ENCODE peak calls at places on chromosomes 6 and 20, in five cellular contexts. One of them, this sample, is unnamed.

GRCh38 chr6:124962617-124963415 is 579 bp downstream of the RNF217 start:
- DNase-seq in prostate gland: peak; percentile 41
- DNase-seq in Karpas-422: no peak
- DNase-seq in aorta: peak; percentile 84
- DNase-seq in right cardiac atrium: peak; percentile 77
- DNase-seq in this sample: peak; percentile 47

GRCh38 chr6:15921243-15921642 is 207.6 kb upstream of the MYLIP start:
- DNase-seq in prostate gland: no peak
- DNase-seq in Karpas-422: no peak
- DNase-seq in aorta: no peak
- DNase-seq in right cardiac atrium: no peak
- DNase-seq in this sample: no peak

GRCh38 chr6:37794825-37795224 is 24.7 kb upstream of the ZFAND3 start:
- DNase-seq in prostate gland: no peak
- DNase-seq in Karpas-422: no peak
- DNase-seq in aorta: no peak
- DNase-seq in right cardiac atrium: no peak
- DNase-seq in this sample: no peak

GRCh38 chr20:47280228-47280627 is 76.3 kb downstream of the ZMYND8 start:
- DNase-seq in prostate gland: no peak
- DNase-seq in Karpas-422: no peak
- DNase-seq in aorta: no peak
- DNase-seq in right cardiac atrium: no peak
- DNase-seq in this sample: no peak

GRCh38 chr6:19803331-19804330 is 33.5 kb upstream of the ID4 start:
- DNase-seq in prostate gland: no peak
- DNase-seq in Karpas-422: no peak
- DNase-seq in aorta: no peak
- DNase-seq in right cardiac atrium: no peak
- DNase-seq in this sample: no peak

GRCh38 chr6:75275067-75275466 is 9.5 kb downstream of the TMEM30A start:
- DNase-seq in prostate gland: no peak
- DNase-seq in Karpas-422: no peak
- DNase-seq in aorta: no peak
- DNase-seq in right cardiac atrium: no peak
- DNase-seq in this sample: no peak

GRCh38 chr6:20092071-20092566 is 120.2 kb downstream of the MBOAT1 start:
- DNase-seq in prostate gland: no peak
- DNase-seq in Karpas-422: peak; percentile 71
- DNase-seq in aorta: no peak
- DNase-seq in right cardiac atrium: no peak
- DNase-seq in this sample: no peak

GRCh38 chr6:141866731-141867502 is 265.8 kb upstream of the GJE1 start:
- DNase-seq in prostate gland: no peak
- DNase-seq in Karpas-422: no peak
- DNase-seq in aorta: no peak
- DNase-seq in right cardiac atrium: no peak
- DNase-seq in this sample: no peak

GRCh38 chr6:43824741-43825064 is 54.7 kb downstream of the VEGFA start:
- DNase-seq in prostate gland: no peak
- DNase-seq in Karpas-422: no peak
- DNase-seq in aorta: no peak
- DNase-seq in right cardiac atrium: no peak
- DNase-seq in this sample: no peak

GRCh38 chr6:70884074-70884983 is 72.5 kb downstream of the B3GAT2 start:
- DNase-seq in prostate gland: peak; percentile 54
- DNase-seq in Karpas-422: peak; percentile 83
- DNase-seq in aorta: no peak
- DNase-seq in right cardiac atrium: peak; percentile 64
- DNase-seq in this sample: peak; percentile 41

GRCh38 chr6:17469006-17469972 is 75.9 kb downstream of the CAP2 start:
- DNase-seq in prostate gland: no peak
- DNase-seq in Karpas-422: peak; percentile 44
- DNase-seq in aorta: no peak
- DNase-seq in right cardiac atrium: no peak
- DNase-seq in this sample: no peak

GRCh38 chr6:106448000-106448426 is 87.5 kb downstream of the CRYBG1 start:
- DNase-seq in prostate gland: no peak
- DNase-seq in Karpas-422: no peak
- DNase-seq in aorta: no peak
- DNase-seq in right cardiac atrium: peak; percentile 43
- DNase-seq in this sample: no peak

GRCh38 chr6:116945809-116946208 is 68.8 kb downstream of the RFX6 start:
- DNase-seq in prostate gland: no peak
- DNase-seq in Karpas-422: no peak
- DNase-seq in aorta: no peak
- DNase-seq in right cardiac atrium: no peak
- DNase-seq in this sample: no peak

GRCh38 chr6:117920493-117920845 is 13.4 kb downstream of the SLC35F1 start:
- DNase-seq in prostate gland: peak; percentile 24
- DNase-seq in Karpas-422: no peak
- DNase-seq in aorta: no peak
- DNase-seq in right cardiac atrium: no peak
- DNase-seq in this sample: no peak

GRCh38 chr6:43945778-43946100 is 175.7 kb downstream of the VEGFA start:
- DNase-seq in prostate gland: no peak
- DNase-seq in Karpas-422: no peak
- DNase-seq in aorta: no peak
- DNase-seq in right cardiac atrium: no peak
- DNase-seq in this sample: no peak

GRCh38 chr6:88519227-88520019 is 353.3 kb upstream of the CNR1 start:
- DNase-seq in prostate gland: no peak
- DNase-seq in Karpas-422: peak; percentile 27
- DNase-seq in aorta: no peak
- DNase-seq in right cardiac atrium: no peak
- DNase-seq in this sample: no peak

GRCh38 chr6:41344865-41345264 is 9.5 kb downstream of the NCR2 start:
- DNase-seq in prostate gland: no peak
- DNase-seq in Karpas-422: no peak
- DNase-seq in aorta: no peak
- DNase-seq in right cardiac atrium: no peak
- DNase-seq in this sample: no peak

GRCh38 chr6:136228811-136229210 is 21.3 kb downstream of the MTFR2 start:
- DNase-seq in prostate gland: no peak
- DNase-seq in Karpas-422: no peak
- DNase-seq in aorta: no peak
- DNase-seq in right cardiac atrium: no peak
- DNase-seq in this sample: no peak

GRCh38 chr6:105890521-105891244 is 195.5 kb upstream of the PRDM1 start:
- DNase-seq in prostate gland: no peak
- DNase-seq in Karpas-422: no peak
- DNase-seq in aorta: no peak
- DNase-seq in right cardiac atrium: no peak
- DNase-seq in this sample: no peak

GRCh38 chr6:2746557-2747061 is 4.1 kb downstream of the MYLK4 start:
- DNase-seq in prostate gland: no peak
- DNase-seq in Karpas-422: no peak
- DNase-seq in aorta: no peak
- DNase-seq in right cardiac atrium: no peak
- DNase-seq in this sample: no peak

GRCh38 chr20:58450259-58450658 is 61.2 kb downstream of the VAPB start:
- DNase-seq in prostate gland: no peak
- DNase-seq in Karpas-422: no peak
- DNase-seq in aorta: no peak
- DNase-seq in right cardiac atrium: no peak
- DNase-seq in this sample: no peak

GRCh38 chr20:62066983-62067433 is 1.3 kb upstream of the TAF4 start:
- DNase-seq in prostate gland: no peak
- DNase-seq in Karpas-422: no peak
- DNase-seq in aorta: no peak
- DNase-seq in right cardiac atrium: no peak
- DNase-seq in this sample: peak; percentile 41

DNA sequence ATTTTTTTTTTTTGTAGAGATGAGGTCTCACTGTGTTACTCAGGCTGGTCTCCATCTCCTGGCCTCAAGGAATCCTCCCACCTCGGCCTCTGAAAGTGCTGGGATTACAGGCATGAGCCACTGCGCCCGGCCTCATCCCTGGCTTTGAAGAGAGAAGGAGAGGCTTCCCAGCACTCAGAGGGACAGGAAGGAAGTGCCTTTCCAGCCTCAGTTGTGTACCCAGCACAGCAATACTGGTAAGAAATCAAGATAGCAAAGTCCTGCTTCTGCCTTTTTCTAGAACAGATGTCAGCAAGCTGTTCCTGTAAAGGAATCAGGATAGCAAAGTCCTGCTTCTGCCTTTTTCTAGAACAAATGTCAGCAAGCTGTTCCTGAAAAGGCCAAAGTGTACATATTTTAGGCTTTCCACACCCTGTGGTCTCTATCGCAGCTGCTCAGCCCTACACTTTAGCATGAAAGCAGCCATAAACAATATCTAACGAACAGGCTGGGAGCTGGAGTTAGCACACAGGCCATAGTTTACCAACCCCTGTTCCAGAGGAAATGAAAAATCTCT is 6.3 kb upstream of the PLTP start:
- DNase-seq in prostate gland: no peak
- DNase-seq in Karpas-422: no peak
- DNase-seq in aorta: no peak
- DNase-seq in right cardiac atrium: no peak
- DNase-seq in this sample: no peak
- H3K27ac ChIP-seq in prostate gland: peak overlapping the region; percentile 45
- H3K27ac ChIP-seq in Karpas-422: no peak overlapping the region
- H3K27ac ChIP-seq in aorta: no peak overlapping the region
- H3K27ac ChIP-seq in right cardiac atrium: peak overlapping the region; percentile 61
- H3K27ac ChIP-seq in this sample: peak overlapping the region; percentile 89

GRCh38 chr6:85429346-85429745 is 20.5 kb upstream of the NT5E start:
- DNase-seq in prostate gland: no peak
- DNase-seq in Karpas-422: no peak
- DNase-seq in aorta: no peak
- DNase-seq in right cardiac atrium: no peak
- DNase-seq in this sample: no peak

GRCh38 chr6:85432554-85432953 is 17.3 kb upstream of the NT5E start:
- DNase-seq in prostate gland: no peak
- DNase-seq in Karpas-422: no peak
- DNase-seq in aorta: no peak
- DNase-seq in right cardiac atrium: no peak
- DNase-seq in this sample: no peak

GRCh38 chr6:85435872-85436271 is 14.0 kb upstream of the NT5E start:
- DNase-seq in prostate gland: no peak
- DNase-seq in Karpas-422: no peak
- DNase-seq in aorta: no peak
- DNase-seq in right cardiac atrium: no peak
- DNase-seq in this sample: no peak

GRCh38 chr6:85428486-85428885 is 21.4 kb upstream of the NT5E start:
- DNase-seq in prostate gland: no peak
- DNase-seq in Karpas-422: no peak
- DNase-seq in aorta: no peak
- DNase-seq in right cardiac atrium: no peak
- DNase-seq in this sample: no peak

DNA sequence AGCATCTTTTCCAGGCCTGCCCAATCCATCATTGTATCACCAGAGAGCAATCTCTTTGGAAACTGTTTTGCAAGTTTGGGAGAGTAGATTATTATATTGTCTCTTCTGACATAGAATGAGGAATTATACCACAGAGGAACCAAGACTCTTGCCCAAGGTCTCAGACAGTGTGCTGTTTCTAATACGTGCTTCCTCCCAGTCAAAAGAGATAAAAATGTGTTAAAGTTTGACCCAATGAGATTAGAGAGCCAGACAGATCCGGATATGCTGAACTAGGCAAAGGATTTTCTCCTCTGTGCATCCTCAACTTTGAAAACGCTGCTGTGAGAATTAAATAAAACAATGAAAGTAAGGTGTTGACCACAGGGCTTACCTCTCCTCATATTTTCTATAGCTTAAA is 18.6 kb upstream of the NT5E start:
- DNase-seq in prostate gland: no peak
- DNase-seq in Karpas-422: no peak
- DNase-seq in aorta: no peak
- DNase-seq in right cardiac atrium: no peak
- DNase-seq in this sample: no peak
- H3K27ac ChIP-seq in prostate gland: no peak overlapping the region
- H3K27ac ChIP-seq in Karpas-422: no peak overlapping the region
- H3K27ac ChIP-seq in aorta: no peak overlapping the region
- H3K27ac ChIP-seq in right cardiac atrium: no peak overlapping the region
- H3K27ac ChIP-seq in this sample: no peak overlapping the region

GRCh38 chr20:38345643-38346042 is 639 bp upstream of the LBP start:
- DNase-seq in prostate gland: no peak
- DNase-seq in Karpas-422: no peak
- DNase-seq in aorta: no peak
- DNase-seq in right cardiac atrium: no peak
- DNase-seq in this sample: no peak
- H3K27ac ChIP-seq in prostate gland: no peak overlapping the region
- H3K27ac ChIP-seq in Karpas-422: no peak overlapping the region
- H3K27ac ChIP-seq in aorta: no peak overlapping the region
- H3K27ac ChIP-seq in right cardiac atrium: no peak overlapping the region
- H3K27ac ChIP-seq in this sample: no peak overlapping the region

DNA sequence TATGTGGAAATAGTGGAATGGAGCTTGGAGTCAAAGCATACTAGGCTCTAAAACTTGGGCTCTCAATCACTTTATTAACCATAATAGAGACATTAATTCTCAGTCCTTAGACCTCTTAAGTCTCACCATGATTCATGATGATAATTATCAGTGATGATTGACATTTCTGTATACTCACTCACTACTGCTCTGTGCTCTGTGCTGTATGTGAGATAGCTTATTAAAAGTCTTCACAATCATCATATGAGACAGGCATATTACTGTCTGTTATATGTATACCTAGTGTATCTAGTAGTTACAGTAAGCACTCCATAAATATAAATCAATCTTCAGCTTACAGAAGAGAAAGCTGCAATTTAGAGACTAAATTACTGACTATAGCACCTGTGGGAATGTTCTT is 236.0 kb upstream of the JAG1 start:
- DNase-seq in prostate gland: no peak
- DNase-seq in Karpas-422: no peak
- DNase-seq in aorta: no peak
- DNase-seq in right cardiac atrium: no peak
- DNase-seq in this sample: no peak
- H3K27ac ChIP-seq in prostate gland: no peak overlapping the region
- H3K27ac ChIP-seq in Karpas-422: no peak overlapping the region
- H3K27ac ChIP-seq in aorta: no peak overlapping the region
- H3K27ac ChIP-seq in right cardiac atrium: no peak overlapping the region
- H3K27ac ChIP-seq in this sample: no peak overlapping the region

DNA sequence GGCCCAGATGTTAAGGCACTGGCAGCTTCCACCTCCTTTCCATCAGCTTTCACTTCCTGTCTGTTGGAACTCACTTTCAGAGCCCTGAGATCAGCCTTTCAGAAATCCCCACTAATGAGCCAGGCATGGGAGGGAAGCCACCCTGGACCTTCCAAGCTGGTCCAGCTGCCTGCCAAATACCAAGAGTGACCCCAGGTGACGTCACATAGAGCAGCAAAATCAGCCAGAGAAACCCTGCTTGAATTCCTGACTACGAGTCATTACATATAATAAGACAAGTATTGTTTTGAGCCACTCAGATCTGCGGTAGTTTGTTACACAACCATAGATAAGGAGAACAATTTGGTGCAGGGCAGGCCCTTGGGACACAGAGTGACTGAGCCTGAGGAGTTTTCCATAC is 556.0 kb upstream of the JAG1 start:
- DNase-seq in prostate gland: no peak
- DNase-seq in Karpas-422: no peak
- DNase-seq in aorta: peak; percentile 82
- DNase-seq in right cardiac atrium: peak; percentile 79
- DNase-seq in this sample: no peak
- H3K27ac ChIP-seq in prostate gland: no peak overlapping the region
- H3K27ac ChIP-seq in Karpas-422: no peak overlapping the region
- H3K27ac ChIP-seq in aorta: peak overlapping the region; percentile 98
- H3K27ac ChIP-seq in right cardiac atrium: peak overlapping the region; percentile 85
- H3K27ac ChIP-seq in this sample: peak overlapping the region; percentile 6

This sample was measured in dorsolateral prefrontal cortex.